ENCODE peak calls at places on chromosomes 3 and 15, in nine cellular contexts. Y is stomach, V is neuronal stem cell, W is H1, F is H9, Z is left ventricle myocardium inferior, A is fibroblast of lung, T is kidney, D is cardiac muscle cell. C is an unnamed sample.

GRCh38 chr3:50303038-50303815 is at the start of gene HYAL1:
- DNase-seq in D (peak; percentile 36), Z (peak; percentile 84), W (peak; percentile 85), T (peak; percentile 95), V (no peak), A (no peak), F (peak; percentile 97), Y (peak; percentile 86), C (peak; percentile 94)

GRCh38 chr3:66432767-66433521 is 67.9 kb downstream of the LRIG1 start:
- DNase-seq in F (no peak), A (peak; percentile 28), W (no peak), V (no peak), D (no peak), Z (no peak), Y (no peak), T (no peak), C (no peak)

GRCh38 chr3:129281726-129282125 is 3.1 kb downstream of the HMCES start:
- DNase-seq in A (no peak), D (no peak), Z (no peak), F (no peak), W (no peak), T (no peak), V (no peak), Y (no peak), C (no peak)

GRCh38 chr3:27165348-27165747 is 203.8 kb downstream of the NEK10 start:
- DNase-seq in T (no peak), V (no peak), A (peak; percentile 64), W (no peak), D (peak; percentile 90), Z (no peak), Y (no peak), F (no peak), C (no peak)

GRCh38 chr3:178097576-178097975 is 438.7 kb upstream of the KCNMB2 start:
- DNase-seq in D (peak; percentile 98), T (no peak), Z (no peak), Y (no peak), F (no peak), W (no peak), A (peak; percentile 97), V (no peak), C (no peak)

GRCh38 chr3:188950832-188951489 is 220.8 kb upstream of the TPRG1 start:
- DNase-seq in W (no peak), Y (peak; percentile 84), T (peak; percentile 90), Z (peak; percentile 61), A (peak; percentile 99), V (no peak), D (peak; percentile 97), F (no peak), C (no peak)

GRCh38 chr15:48682949-48683651 is 37.6 kb upstream of the FBN1 start:
- DNase-seq in W (no peak), V (no peak), Z (peak; percentile 64), T (no peak), F (no peak), Y (peak; percentile 69), A (peak; percentile 91), D (peak; percentile 91), C (peak; percentile 8)

GRCh38 chr3:114624676-114625181 is 330.9 kb downstream of the TIGIT start:
- DNase-seq in A (peak; percentile 99), Z (peak; percentile 92), V (no peak), Y (peak; percentile 65), D (peak; percentile 97), T (peak; percentile 96), F (peak; percentile 28), W (no peak), C (no peak)

GRCh38 chr3:7750296-7750695 is 751.3 kb upstream of the LMCD1 start:
- DNase-seq in T (no peak), F (no peak), Z (no peak), D (no peak), V (no peak), W (no peak), Y (no peak), A (no peak), C (no peak)

GRCh38 chr15:61099030-61099800 is 129.9 kb downstream of the RORA start:
- DNase-seq in D (no peak), F (no peak), Z (no peak), A (no peak), V (no peak), Y (no peak), T (no peak), W (no peak), C (no peak)

GRCh38 chr3:183591881-183592521 is 36.5 kb upstream of the KLHL6 start:
- DNase-seq in V (no peak), Z (no peak), Y (no peak), T (no peak), W (no peak), F (no peak), D (peak; percentile 21), A (peak; percentile 12), C (no peak)

GRCh38 chr3:195551381-195551978 is 8.4 kb upstream of the PPP1R2 start:
- DNase-seq in V (no peak), F (no peak), T (no peak), D (peak; percentile 73), Z (peak; percentile 50), A (no peak), Y (no peak), W (no peak), C (no peak)

GRCh38 chr3:131193671-131194291 is 167.1 kb downstream of the NEK11 start:
- DNase-seq in A (no peak), F (no peak), V (no peak), W (no peak), D (no peak), T (no peak), Y (no peak), Z (no peak), C (no peak)

GRCh38 chr15:64634020-64634419 is 141.4 kb downstream of the RBPMS2 start:
- DNase-seq in V (peak; percentile 15), W (no peak), F (no peak), T (no peak), Y (no peak), D (peak; percentile 25), A (no peak), Z (no peak), C (no peak)

GRCh38 chr15:61364871-61365270 is 135.8 kb upstream of the RORA start:
- DNase-seq in F (peak; percentile 86), A (no peak), D (no peak), Z (no peak), W (peak; percentile 74), V (peak; percentile 41), T (no peak), Y (no peak), C (peak; percentile 98)

GRCh38 chr3:35639251-35640185 is at the start of gene ARPP21:
- DNase-seq in T (peak; percentile 74), F (peak; percentile 57), A (peak; percentile 2), Z (no peak), Y (no peak), W (peak; percentile 70), D (no peak), V (peak; percentile 49), C (no peak)

GRCh38 chr3:165279471-165279870 is 83.3 kb upstream of the SLITRK3 start:
- DNase-seq in D (no peak), W (no peak), Y (no peak), F (no peak), Z (no peak), V (no peak), T (no peak), A (no peak), C (no peak)

GRCh38 chr15:59659366-59659765 is 2.1 kb upstream of the GTF2A2 start:
- DNase-seq in Z (no peak), Y (no peak), V (no peak), W (no peak), F (no peak), A (no peak), T (no peak), D (no peak), C (no peak)

DNA sequence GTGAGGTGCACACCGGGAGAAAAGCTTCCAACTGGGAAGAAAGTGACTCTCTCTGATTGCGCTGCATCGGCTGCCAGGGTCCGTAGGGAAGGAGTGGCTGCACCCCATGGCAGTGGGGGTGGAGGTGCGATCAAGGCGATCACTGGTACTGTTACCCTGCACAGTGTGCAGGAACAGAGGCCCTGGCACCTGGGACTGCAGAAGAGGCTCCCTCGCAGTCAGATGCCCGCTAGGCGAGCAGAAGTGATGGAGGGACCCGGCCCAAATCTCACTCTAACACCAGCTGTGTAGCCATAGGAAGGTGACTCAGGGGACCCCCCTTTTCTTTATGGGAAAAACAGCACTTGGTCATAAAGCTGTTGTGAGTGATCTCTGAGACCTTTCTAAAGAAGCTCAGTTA is 196.8 kb downstream of the GABRG3 start:
- DNase-seq in Z (no peak), V (no peak), A (no peak), Y (no peak), D (no peak), F (no peak), T (peak; percentile 45), W (no peak), C (no peak)
- H3K9me3 ChIP-seq in Z (peaks cover 3% of the 10 kb centered on the region), V (no peaks in the 10 kb centered on the region), A (no peaks in the 10 kb centered on the region), Y (no peaks in the 10 kb centered on the region), D (no peaks in the 10 kb centered on the region), F (no peaks in the 10 kb centered on the region), T (no peaks in the 10 kb centered on the region), W (no peaks in the 10 kb centered on the region), C (no peaks in the 10 kb centered on the region)

DNA sequence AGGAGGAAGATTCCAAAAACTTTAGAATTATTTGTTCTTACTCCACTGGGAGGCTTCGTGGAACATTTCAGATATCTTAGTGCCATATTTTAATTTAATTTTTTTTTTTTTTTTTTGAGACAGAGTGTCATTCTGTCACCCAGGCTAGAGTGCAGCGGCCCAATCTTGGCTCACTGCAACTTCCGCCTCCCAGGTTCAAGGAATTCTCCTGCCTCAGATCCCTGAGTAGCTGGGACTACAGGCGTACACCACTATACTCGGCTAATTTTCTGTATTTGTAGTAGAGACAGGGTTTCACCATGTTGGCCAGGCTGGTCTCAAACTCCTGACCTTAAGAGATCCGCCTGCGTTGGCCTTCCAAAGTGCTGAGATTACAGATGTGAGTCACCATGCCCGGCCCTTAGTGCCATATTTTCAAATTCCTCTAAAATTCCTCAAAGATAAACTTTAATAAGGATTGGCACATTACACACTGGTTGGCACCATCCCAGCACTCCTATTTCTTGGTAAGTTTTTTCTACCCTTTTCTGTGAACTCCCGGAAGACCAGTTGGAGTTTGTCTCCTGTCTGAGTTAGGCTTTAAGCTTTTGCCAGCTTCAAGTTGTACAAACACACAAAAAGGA is 693.7 kb downstream of the MCTP2 start:
- DNase-seq in W (no peak), T (no peak), F (no peak), Z (no peak), Y (no peak), V (no peak), A (peak; percentile 33), D (peak; percentile 24), C (no peak)
- H3K9me3 ChIP-seq in W (no peaks in the 10 kb centered on the region), T (no peaks in the 10 kb centered on the region), F (no peaks in the 10 kb centered on the region), Z (no peaks in the 10 kb centered on the region), Y (no peaks in the 10 kb centered on the region), V (no peaks in the 10 kb centered on the region), A (no peaks in the 10 kb centered on the region), D (no peaks in the 10 kb centered on the region), C (no peaks in the 10 kb centered on the region)

GRCh38 chr3:46763178-46763577 is 45.5 kb upstream of the PRSS50 start:
- DNase-seq in A (no peak), F (no peak), W (no peak), Z (no peak), T (no peak), Y (no peak), D (no peak), V (no peak), C (no peak)
- H3K9me3 ChIP-seq in A (no peaks in the 10 kb centered on the region), F (no peaks in the 10 kb centered on the region), W (peaks cover 6% of the 10 kb centered on the region), Z (peaks cover 55% of the 10 kb centered on the region), T (peaks cover 9% of the 10 kb centered on the region), Y (peaks cover 5% of the 10 kb centered on the region), D (no peaks in the 10 kb centered on the region), V (no peaks in the 10 kb centered on the region), C (peaks cover 18% of the 10 kb centered on the region)

DNA sequence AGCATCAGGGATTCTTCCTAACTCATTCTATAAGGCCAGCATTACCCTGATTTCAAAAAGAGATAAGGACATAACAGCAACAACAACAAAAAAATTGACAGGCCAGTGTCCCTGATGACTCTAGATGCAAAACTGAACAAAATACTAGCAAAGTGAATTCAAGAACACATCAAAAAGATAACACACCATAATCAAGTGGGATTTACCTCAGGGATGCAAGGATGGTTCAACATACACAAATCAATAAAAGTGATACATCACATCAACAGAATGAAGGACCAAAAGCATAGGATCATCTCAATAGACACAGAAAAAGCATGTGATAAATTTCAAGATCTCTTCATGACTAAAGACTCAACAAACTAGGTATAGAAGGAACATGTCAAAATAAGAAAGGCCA is 119.6 kb downstream of the STT3B start:
- DNase-seq in Y (no peak), Z (no peak), W (no peak), V (no peak), A (no peak), D (no peak), F (no peak), T (no peak), C (no peak)
- H3K9me3 ChIP-seq in Y (peaks cover 34% of the 10 kb centered on the region), Z (peaks cover 84% of the 10 kb centered on the region), W (peaks cover 29% of the 10 kb centered on the region), V (peaks cover 40% of the 10 kb centered on the region), A (no peaks in the 10 kb centered on the region), D (no peaks in the 10 kb centered on the region), F (peaks cover 6% of the 10 kb centered on the region), T (peaks cover 43% of the 10 kb centered on the region), C (peaks cover 15% of the 10 kb centered on the region)